ENCODE peak calls at places on chromosomes 4 and X, in eight cellular contexts. B is pancreas, G is WTC11, S is kidney, C is heart left ventricle, M is MCF 10A, P is cardiac fibroblast, D is tibial nerve. O is an unnamed sample.

GRCh38 chr4:1962980-1963379 is 45.8 kb downstream of the NELFA start:
- DNase-seq in B (no peak), G (no peak), S (no peak), C (no peak), M (no peak), P (no peak), D (no peak), O (no peak)

GRCh38 chr4:147822128-147822527 is 90.2 kb downstream of the ARHGAP10 start:
- DNase-seq in B (peak), G (no peak), S (no peak), C (peak), M (peak), P (peak), D (peak), O (peak)

GRCh38 chr4:113355550-113356371 is 306.3 kb downstream of the ANK2 start:
- DNase-seq in B (no peak), G (no peak), S (peak), C (peak), M (peak), P (peak), D (no peak), O (peak)

GRCh38 chrX:104486691-104487090 is 79.3 kb upstream of the IL1RAPL2 start:
- DNase-seq in B (no peak), G (no peak), S (no peak), C (no peak), M (no peak), P (no peak), D (no peak), O (no peak)

GRCh38 chr4:83320548-83320947 is 14.1 kb downstream of the HPSE start:
- DNase-seq in B (peak), G (no peak), S (peak), C (peak), M (peak), P (peak), D (peak), O (no peak)

GRCh38 chr4:140027135-140027534 is 126.8 kb downstream of the MAML3 start:
- DNase-seq in B (no peak), G (no peak), S (no peak), C (no peak), M (no peak), P (no peak), D (no peak), O (no peak)

GRCh38 chrX:150977411-150978162 is 5.5 kb upstream of the HMGB3 start:
- DNase-seq in B (no peak), G (no peak), S (no peak), C (no peak), M (no peak), P (no peak), D (no peak), O (no peak)

GRCh38 chrX:1754077-1754476 is 139.2 kb downstream of the ASMT start:
- DNase-seq in B (no peak), G (no peak), S (no peak), C (no peak), M (no peak), P (no peak), D (no peak), O (no peak)

GRCh38 chrX:137573356-137574101 is 7.6 kb downstream of the ZIC3 start:
- DNase-seq in B (peak), G (peak), S (no peak), C (no peak), M (no peak), P (no peak), D (no peak), O (peak)

GRCh38 chrX:48631376-48632090 is 34.2 kb downstream of the WDR13 start:
- DNase-seq in B (peak), G (peak), S (peak), C (peak), M (peak), P (peak), D (peak), O (peak)

GRCh38 chr4:156865391-156865790 is 106.2 kb downstream of the PDGFC start:
- DNase-seq in B (no peak), G (no peak), S (no peak), C (no peak), M (no peak), P (no peak), D (no peak), O (no peak)

GRCh38 chr4:112552668-112553067 is 36.7 kb upstream of the NEUROG2 start:
- DNase-seq in B (no peak), G (no peak), S (no peak), C (no peak), M (peak), P (peak), D (no peak), O (peak)

GRCh38 chr4:38562751-38563198 is 101.2 kb upstream of the KLF3 start:
- DNase-seq in B (no peak), G (no peak), S (no peak), C (peak), M (peak), P (peak), D (no peak), O (no peak)

GRCh38 chrX:36986231-36986630 is 21.9 kb upstream of the FAM47C start:
- DNase-seq in B (peak), G (no peak), S (no peak), C (no peak), M (no peak), P (no peak), D (no peak), O (no peak)

GRCh38 chr4:142582340-142582739 is 263.8 kb downstream of the INPP4B start:
- DNase-seq in B (no peak), G (no peak), S (no peak), C (no peak), M (no peak), P (no peak), D (no peak), O (no peak)

GRCh38 chr4:184293552-184293951 is 75.9 kb upstream of the ENPP6 start:
- DNase-seq in B (no peak), G (no peak), S (no peak), C (no peak), M (no peak), P (peak), D (no peak), O (no peak)

GRCh38 chr4:147942729-147943128 is 210.8 kb downstream of the ARHGAP10 start:
- DNase-seq in B (no peak), G (no peak), S (no peak), C (no peak), M (no peak), P (peak), D (no peak), O (peak)

GRCh38 chr4:75048208-75048879 is 115.4 kb downstream of the PARM1 start:
- DNase-seq in B (no peak), G (peak), S (no peak), C (no peak), M (peak), P (no peak), D (no peak), O (no peak)

GRCh38 chrX:340121-340520 is 21.5 kb upstream of the GTPBP6 start:
- DNase-seq in B (peak), G (no peak), S (peak), C (peak), M (no peak), P (no peak), D (no peak), O (no peak)

GRCh38 chrX:76555816-76556215 is 128.3 kb downstream of the MAGEE1 start:
- DNase-seq in B (no peak), G (peak), S (no peak), C (no peak), M (peak), P (peak), D (no peak), O (peak)

GRCh38 chrX:69152398-69152797 is 12.9 kb downstream of the PJA1 start:
- DNase-seq in B (no peak), G (no peak), S (no peak), C (no peak), M (peak), P (peak), D (no peak), O (no peak)

GRCh38 chrX:4179031-4179430 is 465.6 kb upstream of the PRKX start:
- DNase-seq in B (no peak), G (no peak), S (no peak), C (no peak), M (no peak), P (no peak), D (no peak), O (no peak)
- TF ChIP-seq CTCF in B (no peak), G (no peak), S (no peak), C (no peak), M (no peak), P (no peak), D (no peak), O (no peak)

DNA sequence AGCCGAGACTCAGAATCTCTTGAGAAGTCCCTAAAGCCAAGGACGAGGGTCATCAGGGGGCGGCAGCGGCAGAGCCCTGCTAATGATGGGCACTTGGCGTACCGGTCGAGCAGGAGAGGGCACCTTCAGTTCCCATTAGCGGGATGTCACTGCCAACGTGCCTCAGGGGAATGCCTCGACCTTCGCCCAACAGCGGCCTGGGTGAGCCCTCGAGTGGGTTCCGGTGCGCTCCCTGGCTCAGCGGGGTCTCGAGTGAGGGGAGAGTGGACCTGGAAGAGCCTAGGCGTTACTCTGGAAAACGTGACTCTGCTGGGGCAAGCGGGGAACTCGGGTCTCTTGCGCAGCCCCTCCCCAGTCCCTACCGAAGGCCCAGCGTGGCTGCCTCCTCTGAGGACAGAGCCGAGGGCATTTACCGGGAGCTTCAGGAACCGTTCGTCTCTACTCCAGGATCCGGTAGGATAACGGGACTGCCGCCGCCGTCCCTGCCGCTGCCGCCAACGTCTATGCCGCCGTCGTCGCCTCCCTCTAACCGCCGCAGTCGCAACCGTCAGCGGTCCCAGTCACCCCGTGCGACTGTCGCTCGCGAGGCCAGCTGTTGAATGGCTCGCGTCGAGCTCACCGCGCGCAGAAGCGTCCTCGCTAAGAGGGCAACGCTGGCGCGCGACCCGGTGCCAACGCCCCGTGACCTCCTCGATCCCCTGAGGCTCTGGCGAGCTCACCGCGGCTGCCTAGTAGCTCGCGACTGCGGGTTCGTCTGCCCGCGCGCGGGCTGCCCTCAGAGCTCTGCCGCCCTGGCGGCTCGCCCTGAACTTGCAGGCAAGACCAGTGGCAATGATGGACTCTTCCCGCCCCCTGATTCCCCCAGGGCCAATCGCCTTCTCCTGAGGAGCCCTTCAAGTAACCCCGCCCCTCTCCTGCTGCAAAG is 37.1 kb downstream of the PGRMC1 start:
- DNase-seq in B (peak), G (peak), S (peak), C (peak), M (no peak), P (peak), D (no peak), O (peak)
- TF ChIP-seq CTCF in B (no peak), G (no peak), S (no peak), C (no peak), M (no peak), P (peak), D (no peak), O (peak)

GRCh38 chr4:185718578-185719492 is 93.2 kb downstream of the SORBS2 start:
- DNase-seq in B (no peak), G (no peak), S (no peak), C (no peak), M (no peak), P (no peak), D (no peak), O (no peak)
- TF ChIP-seq CTCF in B (no peak), G (no peak), S (no peak), C (no peak), M (no peak), P (no peak), D (no peak), O (no peak)

DNA sequence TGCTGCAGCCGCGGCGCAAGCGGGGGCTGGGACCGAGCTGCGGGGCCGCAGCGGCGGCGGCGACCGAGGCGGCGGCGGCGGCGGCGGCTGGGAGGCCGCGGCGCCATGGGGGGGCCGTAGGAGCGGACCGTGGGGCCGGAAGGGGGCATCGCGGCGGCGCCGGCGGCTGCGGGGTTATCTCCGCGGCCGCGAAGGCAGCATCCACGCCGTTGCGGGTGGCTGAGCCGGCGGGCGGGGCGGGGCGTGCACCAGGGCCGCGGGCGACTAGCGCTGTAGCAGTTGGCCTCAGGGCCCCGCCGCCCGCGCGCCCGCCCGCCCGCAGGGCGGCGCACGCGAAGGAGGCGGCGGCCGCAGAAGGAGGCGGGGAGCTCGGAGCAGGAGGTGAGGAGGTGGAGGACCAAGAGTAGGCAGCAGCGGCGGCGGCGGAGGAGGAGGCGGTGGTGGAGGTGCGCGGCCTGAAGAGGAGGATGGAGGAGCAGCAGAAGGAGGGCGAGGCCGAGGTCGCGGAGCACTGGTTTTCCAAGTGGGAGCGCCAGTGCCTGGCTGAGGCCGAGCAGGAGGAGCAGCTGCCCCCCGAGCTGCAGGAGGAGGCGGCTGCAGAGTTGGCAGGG is 126.1 kb upstream of the CXorf66 start:
- DNase-seq in B (peak), G (peak), S (peak), C (no peak), M (peak), P (no peak), D (no peak), O (no peak)
- TF ChIP-seq CTCF in B (no peak), G (no peak), S (no peak), C (no peak), M (no peak), P (no peak), D (peak), O (no peak)

GRCh38 chr4:47664051-47664826 is 173.6 kb downstream of the CORIN start:
- DNase-seq in B (no peak), G (no peak), S (no peak), C (no peak), M (no peak), P (no peak), D (no peak), O (no peak)

GRCh38 chr4:47667552-47667951 is 170.3 kb downstream of the CORIN start:
- DNase-seq in B (no peak), G (no peak), S (no peak), C (no peak), M (peak), P (no peak), D (no peak), O (no peak)

GRCh38 chr4:47668810-47669408 is 169.0 kb downstream of the CORIN start:
- DNase-seq in B (no peak), G (no peak), S (no peak), C (no peak), M (peak), P (peak), D (no peak), O (peak)

GRCh38 chr4:47668256-47668655 is 169.6 kb downstream of the CORIN start:
- DNase-seq in B (no peak), G (no peak), S (no peak), C (no peak), M (no peak), P (no peak), D (no peak), O (no peak)

DNA sequence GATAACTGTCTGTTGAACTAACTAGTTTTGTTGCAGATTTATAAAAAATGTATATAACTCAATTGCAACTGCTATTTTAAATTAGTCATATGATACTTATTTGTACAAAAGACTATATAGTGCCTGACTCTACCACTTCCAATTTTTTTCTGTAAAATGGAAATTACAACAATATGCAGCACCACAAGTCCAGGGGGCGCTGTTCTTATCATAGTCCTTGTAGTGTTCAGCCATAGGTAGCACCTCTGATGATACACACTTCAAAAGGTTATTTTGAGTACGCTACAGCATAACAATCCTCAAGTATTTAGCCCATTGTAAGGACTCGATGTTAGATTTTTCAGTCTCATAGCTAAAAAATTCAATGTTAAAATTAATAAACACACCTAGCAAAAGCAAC is 174.9 kb downstream of the CORIN start:
- DNase-seq in B (no peak), G (peak), S (no peak), C (no peak), M (peak), P (no peak), D (no peak), O (no peak)
- TF ChIP-seq CTCF in B (no peak), G (peak), S (no peak), C (no peak), M (peak), P (peak), D (no peak), O (peak)

O was measured in astrocyte of the spinal cord.